ENCODE peak calls at places on chromosomes 6 and 20, in six cellular contexts. C, S, P, V, R and B are unnamed samples.
A peak's percentile ranks its signal among the peaks of the same experiment; 100 is the strongest.

GRCh38 chr20:57760698-57761412 is 51.0 kb upstream of the PMEPA1 start:
- ATAC-seq in V (peak; percentile 28), C (no peak), R (no peak), S (no peak), P (no peak), B (no peak)

GRCh38 chr6:107550241-107550840 is 60.4 kb downstream of the SOBP start:
- ATAC-seq in S (no peak), V (no peak), P (peak; percentile 68), C (no peak), R (no peak), B (no peak)

GRCh38 chr6:52352239-52353008 is 9.5 kb upstream of the PAQR8 start:
- ATAC-seq in C (peak; percentile 97), V (peak; percentile 91), R (peak; percentile 78), S (peak; percentile 99), P (peak; percentile 93), B (peak; percentile 77)

GRCh38 chr6:106476326-106477105 is 116.0 kb downstream of the CRYBG1 start:
- ATAC-seq in C (no peak), P (no peak), S (no peak), R (no peak), V (no peak), B (no peak)

GRCh38 chr6:36977470-36977941 is 8.5 kb downstream of the MTCH1 start:
- ATAC-seq in C (peak; percentile 67), P (peak; percentile 67), S (no peak), V (no peak), R (peak; percentile 83), B (no peak)

GRCh38 chr6:49462071-49462470 is 982 bp downstream of the MMUT start:
- ATAC-seq in P (no peak), R (no peak), V (no peak), C (no peak), S (no peak), B (no peak)

GRCh38 chr6:6825986-6826901 is 237.7 kb downstream of the LY86 start:
- ATAC-seq in P (peak; percentile 95), R (peak; percentile 75), V (peak; percentile 70), C (peak; percentile 64), S (peak; percentile 34), B (peak; percentile 52)

GRCh38 chr6:149450679-149451360 is 34.0 kb downstream of the ZC3H12D start:
- ATAC-seq in P (no peak), V (no peak), R (no peak), S (no peak), C (no peak), B (peak; percentile 27)

GRCh38 chr6:32993363-32993973 is 15.9 kb downstream of the HLA-DOA start:
- ATAC-seq in P (no peak), R (no peak), V (no peak), C (no peak), S (no peak), B (no peak)

GRCh38 chr6:97215157-97215769 is 67.8 kb downstream of the MMS22L start:
- ATAC-seq in V (no peak), P (peak; percentile 34), C (peak; percentile 91), R (peak; percentile 95), S (peak; percentile 76), B (no peak)

GRCh38 chr6:158283304-158284005 is 28.8 kb upstream of the TULP4 start:
- ATAC-seq in C (no peak), S (peak; percentile 90), P (peak; percentile 77), R (peak; percentile 48), V (no peak), B (no peak)

GRCh38 chr6:146410851-146411595 is 132.6 kb upstream of the RAB32 start:
- ATAC-seq in S (no peak), C (no peak), P (no peak), R (no peak), V (peak; percentile 69), B (no peak)

GRCh38 chr6:17847203-17847602 is 140.2 kb downstream of the KIF13A start:
- ATAC-seq in V (no peak), C (no peak), S (no peak), P (no peak), R (no peak), B (no peak)

GRCh38 chr6:87755697-87756671 is 54.0 kb upstream of the AKIRIN2 start:
- ATAC-seq in V (no peak), P (peak; percentile 39), S (no peak), C (peak; percentile 86), R (peak; percentile 84), B (no peak)

GRCh38 chr6:110999634-111000270 is 17.9 kb downstream of the RPF2 start:
- ATAC-seq in R (peak; percentile 62), C (no peak), S (no peak), V (no peak), P (peak; percentile 52), B (no peak)

GRCh38 chr6:90764001-90764400 is 177.1 kb upstream of the MAP3K7 start:
- ATAC-seq in C (no peak), S (no peak), V (no peak), P (no peak), R (no peak), B (no peak)

GRCh38 chr6:155290491-155290890 is 23.8 kb downstream of the TFB1M start:
- ATAC-seq in C (no peak), R (no peak), V (no peak), S (no peak), P (no peak), B (no peak)

GRCh38 chr6:148445620-148446019 is 103.0 kb downstream of the SASH1 start:
- ATAC-seq in R (no peak), P (no peak), S (no peak), C (no peak), V (no peak), B (no peak)

GRCh38 chr20:2237059-2237458 is 58.7 kb upstream of the TGM3 start:
- ATAC-seq in V (no peak), P (no peak), S (peak; percentile 35), C (peak; percentile 27), R (no peak), B (peak; percentile 46)

GRCh38 chr6:142446576-142446975 is 144.8 kb downstream of the ADGRG6 start:
- ATAC-seq in R (no peak), C (no peak), V (no peak), P (no peak), S (no peak), B (no peak)

GRCh38 chr6:142444800-142445405 is 143.1 kb downstream of the ADGRG6 start:
- ATAC-seq in P (no peak), C (no peak), R (no peak), V (no peak), S (no peak), B (no peak)

GRCh38 chr6:142452993-142453392 is 151.2 kb downstream of the ADGRG6 start:
- ATAC-seq in P (no peak), C (no peak), V (no peak), S (no peak), R (no peak), B (no peak)

GRCh38 chr6:142444388-142444787 is 142.6 kb downstream of the ADGRG6 start:
- ATAC-seq in S (no peak), V (no peak), C (no peak), R (no peak), P (no peak), B (no peak)

DNA sequence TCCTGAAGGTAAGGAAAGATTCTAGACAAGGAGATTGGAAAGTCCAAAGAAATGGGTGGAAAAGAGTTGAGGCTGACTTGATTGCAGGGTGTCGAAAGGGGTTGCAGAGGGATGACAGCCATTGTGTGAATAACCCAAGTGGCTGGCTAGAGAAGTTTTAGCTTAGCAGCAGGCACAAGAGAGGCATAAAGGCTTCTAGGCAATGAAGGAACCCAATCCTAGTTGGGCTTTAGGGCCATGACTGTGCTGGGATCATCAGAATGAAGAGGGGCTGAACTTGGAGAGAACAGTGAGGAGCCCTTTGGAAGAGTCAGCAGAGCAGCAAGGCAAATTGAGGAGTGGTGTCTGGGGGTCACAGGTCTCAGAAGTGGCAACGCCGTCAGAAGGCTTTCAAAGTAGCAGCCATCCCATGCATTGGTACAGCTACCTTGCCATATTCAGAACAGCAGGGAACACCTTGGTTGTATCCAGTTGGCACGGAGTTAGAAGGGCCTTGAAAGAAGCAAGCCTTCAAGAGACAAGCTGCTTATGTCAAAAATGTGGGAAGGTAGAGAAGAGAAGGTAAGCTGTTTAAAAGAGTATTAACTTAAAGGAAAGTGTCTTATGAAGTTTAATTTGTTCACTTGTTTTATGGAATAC is 146.4 kb downstream of the ADGRG6 start:
- ATAC-seq in P (no peak), S (no peak), C (no peak), R (no peak), V (no peak), B (no peak)
- H3K9me3 ChIP-seq in P (no peaks in the 10 kb centered on the region), S (no peaks in the 10 kb centered on the region), C (no peaks in the 10 kb centered on the region), R (no peaks in the 10 kb centered on the region), V (no peaks in the 10 kb centered on the region), B (no peaks in the 10 kb centered on the region)

DNA sequence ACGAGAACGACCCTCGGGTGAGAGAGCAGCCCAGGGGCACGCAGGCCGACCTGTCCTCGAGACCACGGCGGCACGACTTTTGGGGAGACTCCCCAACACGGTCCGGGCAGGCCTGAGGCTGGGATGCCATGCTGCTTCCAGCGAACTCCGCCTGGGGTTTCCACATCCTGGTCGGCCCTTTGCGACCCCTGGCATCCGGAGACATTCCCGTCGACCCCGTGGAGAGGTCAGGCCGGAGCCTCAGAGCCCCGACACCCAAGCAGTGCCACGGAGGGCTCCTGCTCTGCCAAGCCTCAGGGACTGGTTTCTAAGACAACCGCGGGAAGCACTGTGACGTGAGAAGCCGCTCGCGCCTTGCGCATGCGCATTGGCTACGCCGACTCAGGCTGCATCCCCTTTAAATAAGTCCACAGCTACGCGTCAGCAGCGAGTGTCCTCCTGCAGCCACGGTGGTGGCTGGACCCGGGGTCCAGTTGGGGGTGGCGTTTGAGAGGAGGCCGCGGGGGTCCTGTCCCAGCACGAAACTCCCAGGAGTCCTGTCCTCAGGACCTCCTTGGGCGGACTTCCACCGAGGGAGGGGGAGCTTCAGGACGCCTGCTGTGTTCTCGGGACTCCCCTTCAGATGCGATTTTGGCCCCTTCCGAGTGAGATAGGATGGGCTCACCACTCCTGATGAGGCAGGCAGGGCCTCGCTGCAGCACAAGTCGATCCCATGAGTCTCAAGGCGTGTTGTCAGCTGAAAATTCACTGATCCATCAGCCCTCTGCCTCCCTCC is 1089.3 kb upstream of the DEFB115 start:
- ATAC-seq in R (no peak), S (no peak), P (no peak), V (no peak), C (no peak), B (no peak)
- H3K4me3 ChIP-seq in R (no peak overlapping the region), S (no peak overlapping the region), P (no peak overlapping the region), V (no peak overlapping the region), C (no peak overlapping the region), B (no peak overlapping the region)

GRCh38 chr6:100023798-100024197 is 29.8 kb upstream of the MCHR2 start:
- ATAC-seq in C (no peak), S (no peak), R (no peak), P (no peak), V (no peak), B (no peak)

DNA sequence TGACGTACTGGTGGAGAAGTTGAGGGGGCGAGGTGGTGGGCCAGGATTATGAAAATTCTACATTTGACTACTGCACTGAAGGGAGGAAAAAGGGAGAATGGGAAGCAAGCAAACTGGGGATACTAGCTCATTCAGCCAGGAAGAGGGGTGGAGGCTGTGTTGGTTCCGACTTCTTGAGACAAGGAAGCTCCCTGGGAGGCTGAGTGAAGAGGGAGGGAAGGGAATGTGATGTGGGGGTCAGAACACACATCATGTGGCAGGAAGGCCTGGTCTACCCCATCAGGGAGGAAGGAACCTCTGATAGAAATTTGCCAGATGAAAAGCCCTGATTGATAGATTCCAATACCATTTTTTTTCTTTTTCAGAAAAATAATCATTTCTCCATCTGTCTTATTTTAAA is 28.8 kb upstream of the MCHR2 start:
- ATAC-seq in C (no peak), R (no peak), P (no peak), S (no peak), V (no peak), B (no peak)
- TF ChIP-seq EP300 in C (no peak), R (no peak), P (no peak), S (no peak), V (no peak), B (no peak)

GRCh38 chr20:31410011-31410410 is 4.0 kb upstream of the DEFB121 start:
- ATAC-seq in C (no peak), V (no peak), P (no peak), R (no peak), S (no peak), B (no peak)

GRCh38 chr20:31403886-31404285 is 2.1 kb downstream of the DEFB121 start:
- ATAC-seq in S (no peak), V (no peak), R (no peak), C (no peak), P (no peak), B (no peak)

GRCh38 chr20:31406115-31406514 is at the start of gene DEFB121:
- ATAC-seq in R (no peak), C (no peak), S (no peak), V (no peak), P (no peak), B (no peak)
- H3K9me3 ChIP-seq in R (no peaks in the 10 kb centered on the region), C (no peaks in the 10 kb centered on the region), S (no peaks in the 10 kb centered on the region), V (no peaks in the 10 kb centered on the region), P (no peaks in the 10 kb centered on the region), B (no peaks in the 10 kb centered on the region)